ENCODE peak calls at places on chromosomes 16 and 17, in nine cellular contexts. B is PC-3, K is astrocyte of the spinal cord, U is AG04450, E is GM12878, R is testis, X is fibroblast of the aortic adventitia, N is WTC11, Z is mucosa of descending colon. D is an unnamed sample.

GRCh38 chr16:70697601-70698170 is 11.8 kb upstream of the MTSS2 start:
- DNase-seq in B (no peak), K (peak; percentile 49), U (no peak), E (no peak), R (no peak), X (no peak), N (no peak), Z (no peak), D (no peak)

GRCh38 chr17:80922580-80923160 is 69.0 kb upstream of the CHMP6 start:
- DNase-seq in B (no peak), K (no peak), U (no peak), E (no peak), R (no peak), X (no peak), N (no peak), Z (no peak), D (no peak)

GRCh38 chr17:74853669-74854068 is 6.0 kb downstream of the GRIN2C start:
- DNase-seq in B (no peak), K (no peak), U (no peak), E (no peak), R (no peak), X (no peak), N (no peak), Z (no peak), D (no peak)

GRCh38 chr17:77424585-77425344 is 284.0 kb downstream of the SEC14L1 start:
- DNase-seq in B (no peak), K (peak; percentile 94), U (peak; percentile 90), E (no peak), R (peak; percentile 96), X (peak; percentile 86), N (no peak), Z (peak; percentile 83), D (no peak)

GRCh38 chr16:58472266-58472665 is 27.7 kb upstream of the NDRG4 start:
- DNase-seq in B (no peak), K (no peak), U (no peak), E (no peak), R (no peak), X (no peak), N (no peak), Z (no peak), D (no peak)

GRCh38 chr17:79970576-79971068 is 65.0 kb downstream of the TBC1D16 start:
- DNase-seq in B (peak; percentile 81), K (no peak), U (no peak), E (no peak), R (peak; percentile 90), X (peak; percentile 22), N (peak; percentile 66), Z (peak; percentile 57), D (no peak)

GRCh38 chr16:65315004-65315398 is 193.1 kb upstream of the CDH11 start:
- DNase-seq in B (no peak), K (peak; percentile 10), U (no peak), E (no peak), R (peak; percentile 72), X (peak; percentile 92), N (no peak), Z (peak; percentile 24), D (no peak)

GRCh38 chr17:21288581-21289017 is 4.1 kb downstream of the MAP2K3 start:
- DNase-seq in B (peak; percentile 31), K (no peak), U (no peak), E (peak; percentile 32), R (no peak), X (no peak), N (no peak), Z (no peak), D (peak; percentile 66)

GRCh38 chr17:179721-180379 is 1.6 kb downstream of the DOC2B start:
- DNase-seq in B (no peak), K (no peak), U (no peak), E (no peak), R (no peak), X (no peak), N (peak; percentile 28), Z (no peak), D (no peak)

GRCh38 chr17:64418506-64419339 is 28.1 kb upstream of the PECAM1 start:
- DNase-seq in B (peak; percentile 87), K (peak; percentile 61), U (peak; percentile 39), E (no peak), R (peak; percentile 25), X (peak; percentile 86), N (no peak), Z (no peak), D (peak; percentile 60)

GRCh38 chr16:72809446-72809845 is 238.5 kb downstream of the ZFHX3 start:
- DNase-seq in B (no peak), K (no peak), U (no peak), E (no peak), R (no peak), X (no peak), N (no peak), Z (no peak), D (no peak)
- TF ChIP-seq CTCF in B (no peak), K (no peak), U (no peak), E (no peak), R (no peak), X (no peak), N (no peak), Z (no peak), D (no peak)

DNA sequence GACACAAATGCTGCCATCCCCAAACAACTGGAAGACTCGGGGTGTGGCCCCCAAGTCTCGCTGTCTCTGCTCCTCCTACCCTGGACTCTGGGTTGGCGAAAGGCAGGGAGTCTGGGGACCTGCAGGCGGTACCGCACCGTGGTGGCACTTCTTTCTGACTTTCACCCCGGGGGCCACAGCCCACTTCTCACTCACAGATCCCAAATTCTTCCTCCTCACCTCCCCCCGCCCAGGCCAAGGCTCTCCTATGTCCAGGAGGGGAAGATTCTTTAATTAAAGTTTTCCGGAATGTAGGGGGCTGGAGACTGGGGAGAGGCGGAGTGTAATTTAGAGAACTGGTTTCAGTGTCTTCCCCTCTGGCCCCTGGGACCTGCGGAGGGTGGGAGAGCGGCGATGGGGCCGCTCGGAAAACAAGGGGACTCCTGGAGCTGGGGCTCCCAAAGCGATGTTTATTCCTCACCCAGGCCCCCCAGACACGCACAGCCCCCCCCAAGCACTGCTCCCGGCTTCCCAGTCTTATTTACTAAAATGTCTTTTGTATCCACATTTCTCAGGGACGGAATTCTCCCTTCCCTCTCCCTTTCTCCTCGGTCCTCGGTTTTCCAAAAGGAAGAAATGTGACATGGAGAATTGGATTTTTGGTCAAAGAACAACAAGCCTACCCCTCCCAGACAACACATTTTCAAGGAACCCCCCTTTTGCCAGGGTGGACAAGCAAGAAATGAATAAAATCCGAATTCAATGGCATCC is 1.2 kb downstream of the WNT3 start:
- DNase-seq in B (no peak), K (no peak), U (no peak), E (no peak), R (no peak), X (no peak), N (no peak), Z (no peak), D (no peak)
- TF ChIP-seq CTCF in B (no peak), K (no peak), U (no peak), E (no peak), R (no peak), X (no peak), N (no peak), Z (no peak), D (no peak)

GRCh38 chr17:57889892-57890856 is 40.3 kb upstream of the MRPS23 start:
- DNase-seq in B (peak; percentile 98), K (peak; percentile 86), U (no peak), E (no peak), R (peak; percentile 63), X (peak; percentile 91), N (no peak), Z (peak; percentile 68), D (no peak)
- TF ChIP-seq CTCF in B (no peak), K (no peak), U (peak; percentile 38), E (no peak), R (no peak), X (peak; percentile 2), N (no peak), Z (no peak), D (no peak)

GRCh38 chr17:11874756-11875155 is 122.5 kb downstream of the ZNF18 start:
- DNase-seq in B (no peak), K (no peak), U (no peak), E (no peak), R (no peak), X (no peak), N (no peak), Z (no peak), D (no peak)

GRCh38 chr17:11882716-11883115 is 114.6 kb downstream of the ZNF18 start:
- DNase-seq in B (no peak), K (no peak), U (no peak), E (no peak), R (no peak), X (no peak), N (no peak), Z (no peak), D (no peak)

GRCh38 chr17:11885051-11885450 is 112.2 kb downstream of the ZNF18 start:
- DNase-seq in B (no peak), K (no peak), U (no peak), E (no peak), R (no peak), X (no peak), N (no peak), Z (no peak), D (no peak)

DNA sequence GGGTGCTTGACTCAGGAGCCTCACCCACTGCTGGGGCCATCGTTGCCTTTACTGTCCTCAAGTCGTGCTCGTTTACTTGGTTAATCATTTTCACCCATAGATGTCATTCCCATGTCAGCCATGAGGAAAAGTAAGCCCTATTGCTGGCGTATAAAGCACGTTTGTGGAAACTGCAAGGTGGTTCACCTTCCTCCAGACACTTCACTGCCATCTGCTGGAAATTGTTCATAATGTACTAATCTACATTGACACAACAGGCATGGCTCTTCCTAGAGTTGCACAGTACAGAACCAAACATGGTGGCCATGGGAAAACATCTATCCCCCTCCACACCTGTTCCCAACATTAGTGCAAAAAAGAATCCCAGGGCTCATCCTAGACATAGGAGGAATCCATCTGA is 116.6 kb downstream of the ZNF18 start:
- DNase-seq in B (peak; percentile 56), K (no peak), U (no peak), E (no peak), R (no peak), X (no peak), N (no peak), Z (peak; percentile 31), D (no peak)
- TF ChIP-seq CTCF in B (peak; percentile 42), K (no peak), U (no peak), E (no peak), R (peak; percentile 24), X (no peak), N (no peak), Z (peak; percentile 16), D (no peak)

GRCh38 chr16:27315333-27316037 is 1.7 kb downstream of the IL4R start:
- DNase-seq in B (peak; percentile 91), K (peak; percentile 34), U (no peak), E (no peak), R (no peak), X (peak; percentile 93), N (peak; percentile 19), Z (peak; percentile 63), D (no peak)
- TF ChIP-seq CTCF in B (no peak), K (peak; percentile 13), U (no peak), E (peak; percentile 25), R (no peak), X (peak; percentile 35), N (no peak), Z (no peak), D (no peak)